ENCODE peak calls at places on chromosomes 7 and 10, in eight cellular contexts. One of them, this sample, is unnamed.

GRCh38 chr7:155066417-155066950 is 3.6 kb upstream of the HTR5A start:
- DNase-seq in NAMALWA: no peak
- DNase-seq in amygdala: no peak
- DNase-seq in T-helper 9 cell: no peak
- DNase-seq in substantia nigra: no peak
- DNase-seq in HCEC 1CT: peak; percentile 94
- DNase-seq in EL: peak; percentile 56
- DNase-seq in stimulated activated CD8-positive, alpha-beta memory T cell treated with anti-CD3 and anti-CD28 coated beads, Interleukin-2, amount 100 ng/mL, for 48 hours: no peak
- DNase-seq in this sample: no peak

GRCh38 chr7:11486271-11486670 is 345.7 kb downstream of the THSD7A start:
- DNase-seq in NAMALWA: no peak
- DNase-seq in amygdala: no peak
- DNase-seq in T-helper 9 cell: no peak
- DNase-seq in substantia nigra: no peak
- DNase-seq in HCEC 1CT: peak; percentile 10
- DNase-seq in EL: no peak
- DNase-seq in stimulated activated CD8-positive, alpha-beta memory T cell treated with anti-CD3 and anti-CD28 coated beads, Interleukin-2, amount 100 ng/mL, for 48 hours: no peak
- DNase-seq in this sample: no peak

GRCh38 chr10:73467210-73467609 is 28.6 kb downstream of the PPP3CB start:
- DNase-seq in NAMALWA: no peak
- DNase-seq in amygdala: no peak
- DNase-seq in T-helper 9 cell: no peak
- DNase-seq in substantia nigra: no peak
- DNase-seq in HCEC 1CT: no peak
- DNase-seq in EL: no peak
- DNase-seq in stimulated activated CD8-positive, alpha-beta memory T cell treated with anti-CD3 and anti-CD28 coated beads, Interleukin-2, amount 100 ng/mL, for 48 hours: no peak
- DNase-seq in this sample: no peak

GRCh38 chr7:121084748-121085336 is 96.3 kb downstream of the CPED1 start:
- DNase-seq in NAMALWA: no peak
- DNase-seq in amygdala: no peak
- DNase-seq in T-helper 9 cell: no peak
- DNase-seq in substantia nigra: no peak
- DNase-seq in HCEC 1CT: peak; percentile 99
- DNase-seq in EL: peak; percentile 95
- DNase-seq in stimulated activated CD8-positive, alpha-beta memory T cell treated with anti-CD3 and anti-CD28 coated beads, Interleukin-2, amount 100 ng/mL, for 48 hours: no peak
- DNase-seq in this sample: no peak

GRCh38 chr7:25854608-25855497 is 297.1 kb upstream of the NFE2L3 start:
- DNase-seq in NAMALWA: peak; percentile 100
- DNase-seq in amygdala: no peak
- DNase-seq in T-helper 9 cell: no peak
- DNase-seq in substantia nigra: no peak
- DNase-seq in HCEC 1CT: peak; percentile 100
- DNase-seq in EL: peak; percentile 79
- DNase-seq in stimulated activated CD8-positive, alpha-beta memory T cell treated with anti-CD3 and anti-CD28 coated beads, Interleukin-2, amount 100 ng/mL, for 48 hours: no peak
- DNase-seq in this sample: no peak

GRCh38 chr7:50664461-50664922 is 99.3 kb upstream of the DDC start:
- DNase-seq in NAMALWA: no peak
- DNase-seq in amygdala: no peak
- DNase-seq in T-helper 9 cell: no peak
- DNase-seq in substantia nigra: no peak
- DNase-seq in HCEC 1CT: peak; percentile 89
- DNase-seq in EL: peak; percentile 88
- DNase-seq in stimulated activated CD8-positive, alpha-beta memory T cell treated with anti-CD3 and anti-CD28 coated beads, Interleukin-2, amount 100 ng/mL, for 48 hours: peak; percentile 14
- DNase-seq in this sample: no peak

GRCh38 chr10:29858352-29859267 is 200.8 kb downstream of the JCAD start:
- DNase-seq in NAMALWA: no peak
- DNase-seq in amygdala: no peak
- DNase-seq in T-helper 9 cell: no peak
- DNase-seq in substantia nigra: no peak
- DNase-seq in HCEC 1CT: peak; percentile 71
- DNase-seq in EL: peak; percentile 74
- DNase-seq in stimulated activated CD8-positive, alpha-beta memory T cell treated with anti-CD3 and anti-CD28 coated beads, Interleukin-2, amount 100 ng/mL, for 48 hours: no peak
- DNase-seq in this sample: no peak

GRCh38 chr7:28956608-28957063 is 1.5 kb downstream of the TRIL start:
- DNase-seq in NAMALWA: no peak
- DNase-seq in amygdala: no peak
- DNase-seq in T-helper 9 cell: no peak
- DNase-seq in substantia nigra: no peak
- DNase-seq in HCEC 1CT: no peak
- DNase-seq in EL: peak; percentile 36
- DNase-seq in stimulated activated CD8-positive, alpha-beta memory T cell treated with anti-CD3 and anti-CD28 coated beads, Interleukin-2, amount 100 ng/mL, for 48 hours: peak; percentile 16
- DNase-seq in this sample: peak; percentile 57

GRCh38 chr7:123865517-123866117 is 20.6 kb downstream of the HYAL4 start:
- DNase-seq in NAMALWA: peak; percentile 89
- DNase-seq in amygdala: no peak
- DNase-seq in T-helper 9 cell: peak; percentile 2
- DNase-seq in substantia nigra: no peak
- DNase-seq in HCEC 1CT: peak; percentile 45
- DNase-seq in EL: peak; percentile 55
- DNase-seq in stimulated activated CD8-positive, alpha-beta memory T cell treated with anti-CD3 and anti-CD28 coated beads, Interleukin-2, amount 100 ng/mL, for 48 hours: no peak
- DNase-seq in this sample: peak; percentile 1

GRCh38 chr7:40200791-40201190 is 66.0 kb downstream of the SUGCT start:
- DNase-seq in NAMALWA: no peak
- DNase-seq in amygdala: no peak
- DNase-seq in T-helper 9 cell: no peak
- DNase-seq in substantia nigra: no peak
- DNase-seq in HCEC 1CT: peak; percentile 88
- DNase-seq in EL: peak; percentile 60
- DNase-seq in stimulated activated CD8-positive, alpha-beta memory T cell treated with anti-CD3 and anti-CD28 coated beads, Interleukin-2, amount 100 ng/mL, for 48 hours: no peak
- DNase-seq in this sample: no peak

GRCh38 chr7:56105508-56105907 is 768 bp downstream of the CHCHD2 start:
- DNase-seq in NAMALWA: peak; percentile 83
- DNase-seq in amygdala: no peak
- DNase-seq in T-helper 9 cell: no peak
- DNase-seq in substantia nigra: no peak
- DNase-seq in HCEC 1CT: peak; percentile 80
- DNase-seq in EL: peak; percentile 79
- DNase-seq in stimulated activated CD8-positive, alpha-beta memory T cell treated with anti-CD3 and anti-CD28 coated beads, Interleukin-2, amount 100 ng/mL, for 48 hours: no peak
- DNase-seq in this sample: no peak

GRCh38 chr7:132066776-132067175 is 509.5 kb downstream of the PLXNA4 start:
- DNase-seq in NAMALWA: no peak
- DNase-seq in amygdala: no peak
- DNase-seq in T-helper 9 cell: no peak
- DNase-seq in substantia nigra: no peak
- DNase-seq in HCEC 1CT: peak; percentile 27
- DNase-seq in EL: peak; percentile 38
- DNase-seq in stimulated activated CD8-positive, alpha-beta memory T cell treated with anti-CD3 and anti-CD28 coated beads, Interleukin-2, amount 100 ng/mL, for 48 hours: no peak
- DNase-seq in this sample: peak; percentile 23

GRCh38 chr7:156680281-156680680 is 39.7 kb downstream of the RNF32 start:
- DNase-seq in NAMALWA: no peak
- DNase-seq in amygdala: no peak
- DNase-seq in T-helper 9 cell: no peak
- DNase-seq in substantia nigra: no peak
- DNase-seq in HCEC 1CT: no peak
- DNase-seq in EL: no peak
- DNase-seq in stimulated activated CD8-positive, alpha-beta memory T cell treated with anti-CD3 and anti-CD28 coated beads, Interleukin-2, amount 100 ng/mL, for 48 hours: no peak
- DNase-seq in this sample: no peak

GRCh38 chr10:17100586-17100985 is 29.0 kb downstream of the CUBN start:
- DNase-seq in NAMALWA: no peak
- DNase-seq in amygdala: no peak
- DNase-seq in T-helper 9 cell: no peak
- DNase-seq in substantia nigra: no peak
- DNase-seq in HCEC 1CT: no peak
- DNase-seq in EL: no peak
- DNase-seq in stimulated activated CD8-positive, alpha-beta memory T cell treated with anti-CD3 and anti-CD28 coated beads, Interleukin-2, amount 100 ng/mL, for 48 hours: no peak
- DNase-seq in this sample: no peak

GRCh38 chr7:152312316-152312715 is 123.5 kb downstream of the KMT2C start:
- DNase-seq in NAMALWA: no peak
- DNase-seq in amygdala: no peak
- DNase-seq in T-helper 9 cell: no peak
- DNase-seq in substantia nigra: no peak
- DNase-seq in HCEC 1CT: no peak
- DNase-seq in EL: no peak
- DNase-seq in stimulated activated CD8-positive, alpha-beta memory T cell treated with anti-CD3 and anti-CD28 coated beads, Interleukin-2, amount 100 ng/mL, for 48 hours: no peak
- DNase-seq in this sample: no peak

GRCh38 chr10:13775786-13776780 is 189.3 kb downstream of the PRPF18 start:
- DNase-seq in NAMALWA: no peak
- DNase-seq in amygdala: no peak
- DNase-seq in T-helper 9 cell: no peak
- DNase-seq in substantia nigra: no peak
- DNase-seq in HCEC 1CT: peak; percentile 88
- DNase-seq in EL: peak; percentile 87
- DNase-seq in stimulated activated CD8-positive, alpha-beta memory T cell treated with anti-CD3 and anti-CD28 coated beads, Interleukin-2, amount 100 ng/mL, for 48 hours: no peak
- DNase-seq in this sample: no peak

GRCh38 chr10:21052709-21053104 is 155.6 kb upstream of the NEBL start:
- DNase-seq in NAMALWA: no peak
- DNase-seq in amygdala: no peak
- DNase-seq in T-helper 9 cell: no peak
- DNase-seq in substantia nigra: no peak
- DNase-seq in HCEC 1CT: no peak
- DNase-seq in EL: no peak
- DNase-seq in stimulated activated CD8-positive, alpha-beta memory T cell treated with anti-CD3 and anti-CD28 coated beads, Interleukin-2, amount 100 ng/mL, for 48 hours: no peak
- DNase-seq in this sample: no peak

GRCh38 chr10:125201108-125201524 is 40.8 kb upstream of the CTBP2 start:
- DNase-seq in NAMALWA: no peak
- DNase-seq in amygdala: no peak
- DNase-seq in T-helper 9 cell: no peak
- DNase-seq in substantia nigra: no peak
- DNase-seq in HCEC 1CT: peak; percentile 13
- DNase-seq in EL: peak; percentile 53
- DNase-seq in stimulated activated CD8-positive, alpha-beta memory T cell treated with anti-CD3 and anti-CD28 coated beads, Interleukin-2, amount 100 ng/mL, for 48 hours: no peak
- DNase-seq in this sample: no peak

GRCh38 chr10:77643795-77644468 is 6.3 kb upstream of the KCNMA1 start:
- DNase-seq in NAMALWA: peak; percentile 58
- DNase-seq in amygdala: no peak
- DNase-seq in T-helper 9 cell: no peak
- DNase-seq in substantia nigra: no peak
- DNase-seq in HCEC 1CT: peak; percentile 69
- DNase-seq in EL: peak; percentile 71
- DNase-seq in stimulated activated CD8-positive, alpha-beta memory T cell treated with anti-CD3 and anti-CD28 coated beads, Interleukin-2, amount 100 ng/mL, for 48 hours: no peak
- DNase-seq in this sample: no peak

GRCh38 chr7:114830952-114831351 is 90.9 kb upstream of the MDFIC start:
- DNase-seq in NAMALWA: no peak
- DNase-seq in amygdala: no peak
- DNase-seq in T-helper 9 cell: no peak
- DNase-seq in substantia nigra: no peak
- DNase-seq in HCEC 1CT: no peak
- DNase-seq in EL: no peak
- DNase-seq in stimulated activated CD8-positive, alpha-beta memory T cell treated with anti-CD3 and anti-CD28 coated beads, Interleukin-2, amount 100 ng/mL, for 48 hours: no peak
- DNase-seq in this sample: no peak

GRCh38 chr7:149016876-149017275 is 11.4 kb downstream of the PDIA4 start:
- DNase-seq in NAMALWA: no peak
- DNase-seq in amygdala: no peak
- DNase-seq in T-helper 9 cell: no peak
- DNase-seq in substantia nigra: no peak
- DNase-seq in HCEC 1CT: no peak
- DNase-seq in EL: no peak
- DNase-seq in stimulated activated CD8-positive, alpha-beta memory T cell treated with anti-CD3 and anti-CD28 coated beads, Interleukin-2, amount 100 ng/mL, for 48 hours: no peak
- DNase-seq in this sample: no peak

GRCh38 chr10:125868372-125868975 is 12.6 kb downstream of the DHX32 start:
- DNase-seq in NAMALWA: peak; percentile 53
- DNase-seq in amygdala: no peak
- DNase-seq in T-helper 9 cell: no peak
- DNase-seq in substantia nigra: no peak
- DNase-seq in HCEC 1CT: peak; percentile 41
- DNase-seq in EL: peak; percentile 43
- DNase-seq in stimulated activated CD8-positive, alpha-beta memory T cell treated with anti-CD3 and anti-CD28 coated beads, Interleukin-2, amount 100 ng/mL, for 48 hours: no peak
- DNase-seq in this sample: no peak

GRCh38 chr10:101284171-101285092 is 55.2 kb upstream of the LBX1 start:
- DNase-seq in NAMALWA: no peak
- DNase-seq in amygdala: no peak
- DNase-seq in T-helper 9 cell: no peak
- DNase-seq in substantia nigra: no peak
- DNase-seq in HCEC 1CT: no peak
- DNase-seq in EL: no peak
- DNase-seq in stimulated activated CD8-positive, alpha-beta memory T cell treated with anti-CD3 and anti-CD28 coated beads, Interleukin-2, amount 100 ng/mL, for 48 hours: no peak
- DNase-seq in this sample: no peak

GRCh38 chr7:132393789-132394261 is 182.4 kb downstream of the PLXNA4 start:
- DNase-seq in NAMALWA: no peak
- DNase-seq in amygdala: no peak
- DNase-seq in T-helper 9 cell: no peak
- DNase-seq in substantia nigra: no peak
- DNase-seq in HCEC 1CT: no peak
- DNase-seq in EL: no peak
- DNase-seq in stimulated activated CD8-positive, alpha-beta memory T cell treated with anti-CD3 and anti-CD28 coated beads, Interleukin-2, amount 100 ng/mL, for 48 hours: no peak
- DNase-seq in this sample: no peak

GRCh38 chr10:69224862-69225657 is 4.9 kb downstream of the HKDC1 start:
- DNase-seq in NAMALWA: no peak
- DNase-seq in amygdala: no peak
- DNase-seq in T-helper 9 cell: no peak
- DNase-seq in substantia nigra: no peak
- DNase-seq in HCEC 1CT: no peak
- DNase-seq in EL: peak; percentile 62
- DNase-seq in stimulated activated CD8-positive, alpha-beta memory T cell treated with anti-CD3 and anti-CD28 coated beads, Interleukin-2, amount 100 ng/mL, for 48 hours: no peak
- DNase-seq in this sample: no peak

GRCh38 chr7:2132243-2132642 is 100.5 kb downstream of the MAD1L1 start:
- DNase-seq in NAMALWA: no peak
- DNase-seq in amygdala: no peak
- DNase-seq in T-helper 9 cell: no peak
- DNase-seq in substantia nigra: no peak
- DNase-seq in HCEC 1CT: no peak
- DNase-seq in EL: no peak
- DNase-seq in stimulated activated CD8-positive, alpha-beta memory T cell treated with anti-CD3 and anti-CD28 coated beads, Interleukin-2, amount 100 ng/mL, for 48 hours: no peak
- DNase-seq in this sample: no peak

GRCh38 chr10:77862595-77862994 is 64.0 kb downstream of the DLG5 start:
- DNase-seq in NAMALWA: no peak
- DNase-seq in amygdala: no peak
- DNase-seq in T-helper 9 cell: no peak
- DNase-seq in substantia nigra: no peak
- DNase-seq in HCEC 1CT: peak; percentile 67
- DNase-seq in EL: no peak
- DNase-seq in stimulated activated CD8-positive, alpha-beta memory T cell treated with anti-CD3 and anti-CD28 coated beads, Interleukin-2, amount 100 ng/mL, for 48 hours: no peak
- DNase-seq in this sample: no peak

GRCh38 chr10:60426425-60426824 is 36.8 kb upstream of the ANK3 start:
- DNase-seq in NAMALWA: no peak
- DNase-seq in amygdala: no peak
- DNase-seq in T-helper 9 cell: no peak
- DNase-seq in substantia nigra: no peak
- DNase-seq in HCEC 1CT: peak; percentile 87
- DNase-seq in EL: peak; percentile 86
- DNase-seq in stimulated activated CD8-positive, alpha-beta memory T cell treated with anti-CD3 and anti-CD28 coated beads, Interleukin-2, amount 100 ng/mL, for 48 hours: no peak
- DNase-seq in this sample: no peak

GRCh38 chr10:12708921-12709320 is 292.6 kb downstream of the CCDC3 start:
- DNase-seq in NAMALWA: no peak
- DNase-seq in amygdala: no peak
- DNase-seq in T-helper 9 cell: no peak
- DNase-seq in substantia nigra: no peak
- DNase-seq in HCEC 1CT: peak; percentile 54
- DNase-seq in EL: peak; percentile 62
- DNase-seq in stimulated activated CD8-positive, alpha-beta memory T cell treated with anti-CD3 and anti-CD28 coated beads, Interleukin-2, amount 100 ng/mL, for 48 hours: no peak
- DNase-seq in this sample: no peak

GRCh38 chr10:104640339-104641149 is 546 bp upstream of the SORCS3 start:
- DNase-seq in NAMALWA: no peak
- DNase-seq in amygdala: no peak
- DNase-seq in T-helper 9 cell: no peak
- DNase-seq in substantia nigra: no peak
- DNase-seq in HCEC 1CT: no peak
- DNase-seq in EL: no peak
- DNase-seq in stimulated activated CD8-positive, alpha-beta memory T cell treated with anti-CD3 and anti-CD28 coated beads, Interleukin-2, amount 100 ng/mL, for 48 hours: no peak
- DNase-seq in this sample: no peak

GRCh38 chr7:64872809-64873500 is 30.1 kb upstream of the ZNF273 start:
- DNase-seq in NAMALWA: no peak
- DNase-seq in amygdala: no peak
- DNase-seq in T-helper 9 cell: no peak
- DNase-seq in substantia nigra: no peak
- DNase-seq in HCEC 1CT: no peak
- DNase-seq in EL: no peak
- DNase-seq in stimulated activated CD8-positive, alpha-beta memory T cell treated with anti-CD3 and anti-CD28 coated beads, Interleukin-2, amount 100 ng/mL, for 48 hours: no peak
- DNase-seq in this sample: no peak

GRCh38 chr10:71081229-71081560 is 131.2 kb upstream of the UNC5B start:
- DNase-seq in NAMALWA: no peak
- DNase-seq in amygdala: no peak
- DNase-seq in T-helper 9 cell: no peak
- DNase-seq in substantia nigra: no peak
- DNase-seq in HCEC 1CT: no peak
- DNase-seq in EL: no peak
- DNase-seq in stimulated activated CD8-positive, alpha-beta memory T cell treated with anti-CD3 and anti-CD28 coated beads, Interleukin-2, amount 100 ng/mL, for 48 hours: no peak
- DNase-seq in this sample: no peak

GRCh38 chr10:84291389-84291788 is 37.0 kb upstream of the CCSER2 start:
- DNase-seq in NAMALWA: peak; percentile 11
- DNase-seq in amygdala: no peak
- DNase-seq in T-helper 9 cell: no peak
- DNase-seq in substantia nigra: no peak
- DNase-seq in HCEC 1CT: peak; percentile 39
- DNase-seq in EL: peak; percentile 37
- DNase-seq in stimulated activated CD8-positive, alpha-beta memory T cell treated with anti-CD3 and anti-CD28 coated beads, Interleukin-2, amount 100 ng/mL, for 48 hours: no peak
- DNase-seq in this sample: no peak

GRCh38 chr7:17371656-17372524 is 73.4 kb downstream of the AHR start:
- DNase-seq in NAMALWA: no peak
- DNase-seq in amygdala: no peak
- DNase-seq in T-helper 9 cell: no peak
- DNase-seq in substantia nigra: no peak
- DNase-seq in HCEC 1CT: peak; percentile 97
- DNase-seq in EL: peak; percentile 97
- DNase-seq in stimulated activated CD8-positive, alpha-beta memory T cell treated with anti-CD3 and anti-CD28 coated beads, Interleukin-2, amount 100 ng/mL, for 48 hours: no peak
- DNase-seq in this sample: no peak